ENCODE peak calls at places on chromosomes 11 and 22, in five cellular contexts. P is NCI-H1092 treated with DMSO at 0.1 percent for 48 hours; L is stimulated activated CD4-positive, alpha-beta T cell treated with anti-CD3 and anti-CD28 coated beads, Interleukin-4, amount 100 ng/mL, for 1 hour; V is nucleus accumbens; R is RCC 7860. X is an unnamed sample.

GRCh38 chr11:112498701-112499100 is 238.0 kb upstream of the PLET1 start:
- DNase-seq in L (no peak), P (no peak), V (no peak), R (no peak), X (no peak)

GRCh38 chr11:86931965-86932332 is 23.2 kb downstream of the FZD4 start:
- DNase-seq in R (no peak), V (no peak), P (no peak), L (no peak), X (no peak)

GRCh38 chr22:21972293-21972779 is 10.3 kb downstream of the TOP3B start:
- DNase-seq in L (peak; percentile 64), P (no peak), R (no peak), V (peak; percentile 6), X (no peak)

GRCh38 chr22:41381329-41382097 is at the start of gene TEF:
- DNase-seq in P (peak; percentile 99), V (peak; percentile 99), L (peak; percentile 99), R (peak; percentile 95), X (peak; percentile 99)

GRCh38 chr11:105144887-105145286 is 5.3 kb upstream of the CARD18 start:
- DNase-seq in V (no peak), R (no peak), P (no peak), L (no peak), X (no peak)

GRCh38 chr22:31969789-31970489 is 25.6 kb downstream of the YWHAH start:
- DNase-seq in R (peak; percentile 47), P (peak; percentile 66), V (peak; percentile 56), L (peak; percentile 58), X (peak; percentile 76)

GRCh38 chr11:68690671-68691401 is 6.5 kb downstream of the GAL start:
- DNase-seq in R (no peak), L (no peak), P (no peak), V (no peak), X (no peak)

GRCh38 chr11:78564889-78565467 is 9.7 kb downstream of the NARS2 start:
- DNase-seq in R (no peak), L (no peak), V (no peak), P (no peak), X (no peak)

GRCh38 chr11:78072455-78072854 is 7.2 kb downstream of the NDUFC2 start:
- DNase-seq in P (no peak), L (no peak), R (no peak), V (no peak), X (no peak)

GRCh38 chr22:32050678-32051515 is 7.8 kb downstream of the SLC5A1 start:
- DNase-seq in L (peak; percentile 45), P (no peak), R (peak; percentile 71), V (no peak), X (no peak)

GRCh38 chr22:36577019-36577418 is 48.1 kb upstream of the EIF3D start:
- DNase-seq in R (peak; percentile 97), L (no peak), P (no peak), V (no peak), X (no peak)

GRCh38 chr11:133064152-133064877 is 468.0 kb downstream of the OPCML start:
- DNase-seq in V (peak; percentile 42), R (no peak), P (peak; percentile 87), L (no peak), X (peak; percentile 17)

GRCh38 chr11:3164138-3164539 is 971 bp downstream of the OSBPL5 start:
- DNase-seq in V (no peak), P (no peak), L (no peak), R (no peak), X (no peak)

GRCh38 chr11:119975561-119976152 is 162.3 kb downstream of the TRIM29 start:
- DNase-seq in P (peak; percentile 89), V (peak; percentile 77), L (no peak), R (no peak), X (peak; percentile 95)

GRCh38 chr22:35695202-35695601 is 22.5 kb upstream of the APOL5 start:
- DNase-seq in L (no peak), P (no peak), R (no peak), V (no peak), X (no peak)

GRCh38 chr11:94245121-94245520 is 59.3 kb upstream of the IZUMO1R start:
- DNase-seq in P (no peak), R (no peak), V (no peak), L (no peak), X (no peak)

GRCh38 chr11:114179234-114179941 is 116.8 kb upstream of the NNMT start:
- DNase-seq in R (no peak), V (no peak), P (peak; percentile 56), L (no peak), X (peak; percentile 72)

GRCh38 chr11:45658292-45658991 is 7.0 kb downstream of the CHST1 start:
- DNase-seq in P (no peak), V (peak; percentile 30), R (peak; percentile 43), L (no peak), X (peak; percentile 67)

GRCh38 chr11:97965849-97966646 is 1054.7 kb upstream of the CNTN5 start:
- DNase-seq in P (no peak), V (no peak), R (peak; percentile 84), L (no peak), X (no peak)

GRCh38 chr22:25774575-25775026 is 32.6 kb downstream of the MYO18B start:
- DNase-seq in V (no peak), P (peak; percentile 6), L (no peak), R (no peak), X (no peak)

GRCh38 chr11:128884703-128885338 is 6.3 kb upstream of the KCNJ5 start:
- DNase-seq in P (peak; percentile 77), L (peak; percentile 35), R (peak; percentile 24), V (peak; percentile 29), X (peak; percentile 71)

GRCh38 chr11:128892866-128893565 is 1.9 kb downstream of the KCNJ5 start:
- DNase-seq in V (no peak), L (no peak), P (no peak), R (no peak), X (no peak)

GRCh38 chr11:18727499-18728236 is 1.7 kb upstream of the IGSF22 start:
- DNase-seq in P (peak; percentile 12), V (no peak), L (peak; percentile 54), R (peak; percentile 20), X (no peak)

GRCh38 chr11:61509058-61510029 is 795 bp downstream of the LRRC10B start:
- DNase-seq in R (no peak), V (peak; percentile 47), L (peak; percentile 66), P (peak; percentile 85), X (peak; percentile 20)

GRCh38 chr11:115471367-115471766 is 32.8 kb downstream of the CADM1 start:
- DNase-seq in L (no peak), V (no peak), R (peak; percentile 45), P (no peak), X (no peak)

GRCh38 chr22:23397618-23398567 is 182.2 kb downstream of the IGLL1 start:
- DNase-seq in L (no peak), P (no peak), R (no peak), V (no peak), X (no peak)

GRCh38 chr22:23888615-23889401 is 5.4 kb upstream of the MIF start:
- DNase-seq in L (no peak), P (no peak), V (no peak), R (peak; percentile 7), X (peak; percentile 36)

GRCh38 chr22:20244744-20245576 is 23.2 kb downstream of the RTN4R start:
- DNase-seq in P (no peak), R (peak; percentile 29), L (peak; percentile 38), V (no peak), X (no peak)

X was measured in pons.